ENCODE peak calls at places on chromosomes 5 and 9, in five cellular contexts. One of them, this sample, is unnamed.

GRCh38 chr5:52007230-52007858 is 624.1 kb downstream of the ISL1 start:
- DNase-seq in K562: peak
- DNase-seq in GM12878: no peak
- DNase-seq in HCT116: peak
- DNase-seq in HepG2: peak
- DNase-seq in this sample: peak

GRCh38 chr5:72841756-72842535 is 25.5 kb downstream of the TNPO1 start:
- DNase-seq in K562: no peak
- DNase-seq in GM12878: no peak
- DNase-seq in HCT116: no peak
- DNase-seq in HepG2: no peak
- DNase-seq in this sample: no peak

GRCh38 chr5:93930098-93930497 is 188.7 kb upstream of the POU5F2 start:
- DNase-seq in K562: no peak
- DNase-seq in GM12878: no peak
- DNase-seq in HCT116: no peak
- DNase-seq in HepG2: no peak
- DNase-seq in this sample: no peak

GRCh38 chr9:5671711-5672353 is 42.9 kb downstream of the RIC1 start:
- DNase-seq in K562: no peak
- DNase-seq in GM12878: peak
- DNase-seq in HCT116: peak
- DNase-seq in HepG2: no peak
- DNase-seq in this sample: no peak

GRCh38 chr5:175466700-175467318 is 11.6 kb upstream of the SFXN1 start:
- DNase-seq in K562: no peak
- DNase-seq in GM12878: no peak
- DNase-seq in HCT116: no peak
- DNase-seq in HepG2: no peak
- DNase-seq in this sample: no peak

GRCh38 chr5:77850536-77851228 is 74.5 kb upstream of the TBCA start:
- DNase-seq in K562: no peak
- DNase-seq in GM12878: no peak
- DNase-seq in HCT116: no peak
- DNase-seq in HepG2: no peak
- DNase-seq in this sample: no peak

GRCh38 chr5:154221371-154221896 is 30.9 kb downstream of the GALNT10 start:
- DNase-seq in K562: no peak
- DNase-seq in GM12878: no peak
- DNase-seq in HCT116: peak
- DNase-seq in HepG2: no peak
- DNase-seq in this sample: peak

GRCh38 chr9:36306481-36307306 is 48.4 kb upstream of the GNE start:
- DNase-seq in K562: no peak
- DNase-seq in GM12878: no peak
- DNase-seq in HCT116: no peak
- DNase-seq in HepG2: peak
- DNase-seq in this sample: peak

GRCh38 chr9:129174724-129175514 is 3.1 kb downstream of the IER5L start:
- DNase-seq in K562: peak
- DNase-seq in GM12878: no peak
- DNase-seq in HCT116: peak
- DNase-seq in HepG2: peak
- DNase-seq in this sample: no peak

GRCh38 chr9:93654351-93654961 is 78.1 kb downstream of the PHF2 start:
- DNase-seq in K562: no peak
- DNase-seq in GM12878: no peak
- DNase-seq in HCT116: no peak
- DNase-seq in HepG2: no peak
- DNase-seq in this sample: no peak

GRCh38 chr5:126454081-126454480 is 30.9 kb downstream of the GRAMD2B start:
- DNase-seq in K562: no peak
- DNase-seq in GM12878: no peak
- DNase-seq in HCT116: no peak
- DNase-seq in HepG2: no peak
- DNase-seq in this sample: no peak

GRCh38 chr5:107639990-107640389 is 30.7 kb downstream of the EFNA5 start:
- DNase-seq in K562: no peak
- DNase-seq in GM12878: no peak
- DNase-seq in HCT116: no peak
- DNase-seq in HepG2: no peak
- DNase-seq in this sample: no peak

GRCh38 chr9:107213561-107214028 is 69.5 kb upstream of the RAD23B start:
- DNase-seq in K562: peak
- DNase-seq in GM12878: peak
- DNase-seq in HCT116: peak
- DNase-seq in HepG2: peak
- DNase-seq in this sample: peak

GRCh38 chr5:36390640-36391039 is 88.9 kb upstream of the RANBP3L start:
- DNase-seq in K562: no peak
- DNase-seq in GM12878: no peak
- DNase-seq in HCT116: no peak
- DNase-seq in HepG2: no peak
- DNase-seq in this sample: no peak

GRCh38 chr5:56070795-56071539 is 76.2 kb upstream of the IL6ST start:
- DNase-seq in K562: no peak
- DNase-seq in GM12878: no peak
- DNase-seq in HCT116: no peak
- DNase-seq in HepG2: peak
- DNase-seq in this sample: no peak

GRCh38 chr5:118956727-118957126 is 31.6 kb downstream of the DTWD2 start:
- DNase-seq in K562: peak
- DNase-seq in GM12878: no peak
- DNase-seq in HCT116: no peak
- DNase-seq in HepG2: no peak
- DNase-seq in this sample: no peak

GRCh38 chr9:127136880-127137639 is 14.6 kb upstream of the ANGPTL2 start:
- DNase-seq in K562: no peak
- DNase-seq in GM12878: no peak
- DNase-seq in HCT116: no peak
- DNase-seq in HepG2: no peak
- DNase-seq in this sample: no peak

GRCh38 chr9:20024159-20024571 is 235.3 kb upstream of the SLC24A2 start:
- DNase-seq in K562: no peak
- DNase-seq in GM12878: no peak
- DNase-seq in HCT116: no peak
- DNase-seq in HepG2: no peak
- DNase-seq in this sample: no peak

GRCh38 chr9:1042466-1042865 is 7.7 kb upstream of the DMRT2 start:
- DNase-seq in K562: no peak
- DNase-seq in GM12878: no peak
- DNase-seq in HCT116: no peak
- DNase-seq in HepG2: no peak
- DNase-seq in this sample: no peak

GRCh38 chr5:109022056-109022455 is 274.4 kb downstream of the FER start:
- DNase-seq in K562: no peak
- DNase-seq in GM12878: no peak
- DNase-seq in HCT116: no peak
- DNase-seq in HepG2: no peak
- DNase-seq in this sample: no peak

GRCh38 chr5:148205865-148206264 is 3.0 kb downstream of the SPINK6 start:
- DNase-seq in K562: no peak
- DNase-seq in GM12878: no peak
- DNase-seq in HCT116: no peak
- DNase-seq in HepG2: no peak
- DNase-seq in this sample: no peak

GRCh38 chr9:128389395-128390149 is 18.4 kb downstream of the URM1 start:
- DNase-seq in K562: no peak
- DNase-seq in GM12878: no peak
- DNase-seq in HCT116: no peak
- DNase-seq in HepG2: no peak
- DNase-seq in this sample: no peak

GRCh38 chr5:90421136-90421535 is 11.6 kb upstream of the CETN3 start:
- DNase-seq in K562: peak
- DNase-seq in GM12878: no peak
- DNase-seq in HCT116: no peak
- DNase-seq in HepG2: peak
- DNase-seq in this sample: no peak

GRCh38 chr5:172597755-172598155 is 43.3 kb upstream of the NEURL1B start:
- DNase-seq in K562: no peak
- DNase-seq in GM12878: no peak
- DNase-seq in HCT116: no peak
- DNase-seq in HepG2: no peak
- DNase-seq in this sample: no peak

GRCh38 chr5:151107084-151107483 is 26.2 kb upstream of the TNIP1 start:
- DNase-seq in K562: no peak
- DNase-seq in GM12878: no peak
- DNase-seq in HCT116: no peak
- DNase-seq in HepG2: no peak
- DNase-seq in this sample: no peak

GRCh38 chr5:143182901-143183820 is 220.3 kb downstream of the NR3C1 start:
- DNase-seq in K562: no peak
- DNase-seq in GM12878: peak
- DNase-seq in HCT116: no peak
- DNase-seq in HepG2: peak
- DNase-seq in this sample: no peak
- TF ChIP-seq SIN3A in K562: no peak
- TF ChIP-seq SIN3A in GM12878: no peak
- TF ChIP-seq SIN3A in HCT116: no peak
- TF ChIP-seq SIN3A in HepG2: no peak
- TF ChIP-seq SIN3A in this sample: no peak

GRCh38 chr5:54900906-54901725 is 84.3 kb downstream of the ESM1 start:
- DNase-seq in K562: no peak
- DNase-seq in GM12878: no peak
- DNase-seq in HCT116: no peak
- DNase-seq in HepG2: no peak
- DNase-seq in this sample: no peak
- TF ChIP-seq POLR2AphosphoS5 in K562: no peak
- TF ChIP-seq POLR2AphosphoS5 in GM12878: no peak
- TF ChIP-seq POLR2AphosphoS5 in HCT116: no peak
- TF ChIP-seq POLR2AphosphoS5 in HepG2: no peak
- TF ChIP-seq POLR2AphosphoS5 in this sample: no peak

GRCh38 chr5:74766887-74767578 is at the start of the genes GFM2 and NSA2:
- DNase-seq in K562: peak
- DNase-seq in GM12878: peak
- DNase-seq in HCT116: peak
- DNase-seq in HepG2: peak
- DNase-seq in this sample: peak

GRCh38 chr5:74766348-74766886 is 500 bp downstream of the GFM2 start:
- DNase-seq in K562: peak
- DNase-seq in GM12878: no peak
- DNase-seq in HCT116: peak
- DNase-seq in HepG2: peak
- DNase-seq in this sample: no peak

GRCh38 chr5:74765929-74766328 is 988 bp downstream of the GFM2 start:
- DNase-seq in K562: no peak
- DNase-seq in GM12878: no peak
- DNase-seq in HCT116: no peak
- DNase-seq in HepG2: no peak
- DNase-seq in this sample: no peak

GRCh38 chr5:74765201-74765600 is 1.7 kb downstream of the GFM2 start:
- DNase-seq in K562: peak
- DNase-seq in GM12878: no peak
- DNase-seq in HCT116: no peak
- DNase-seq in HepG2: peak
- DNase-seq in this sample: no peak

DNA sequence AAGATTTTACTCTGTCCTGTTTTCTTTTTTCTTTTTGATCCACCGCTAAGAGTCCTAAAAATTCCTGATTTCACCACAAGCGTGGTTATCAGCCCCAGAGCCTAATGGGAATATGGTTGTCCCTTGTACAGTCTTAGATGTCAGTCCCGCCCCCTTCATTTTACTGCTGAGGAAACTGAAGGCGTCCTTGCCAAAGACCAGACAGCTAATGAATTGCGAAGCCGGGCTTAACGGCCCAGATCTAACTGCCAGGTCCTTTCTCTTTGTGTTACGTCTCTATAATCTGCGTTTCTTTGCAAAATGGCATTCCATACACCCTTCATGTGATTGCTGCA is 497 bp downstream of the NSA2 start:
- DNase-seq in K562: peak
- DNase-seq in GM12878: no peak
- DNase-seq in HCT116: peak
- DNase-seq in HepG2: peak
- DNase-seq in this sample: no peak
- TF ChIP-seq SIN3A in K562: no peak
- TF ChIP-seq SIN3A in GM12878: no peak
- TF ChIP-seq SIN3A in HCT116: no peak
- TF ChIP-seq SIN3A in HepG2: peak
- TF ChIP-seq SIN3A in this sample: no peak

GRCh38 chr9:113381909-113382411 is 5.2 kb upstream of the HDHD3 start:
- DNase-seq in K562: no peak
- DNase-seq in GM12878: no peak
- DNase-seq in HCT116: no peak
- DNase-seq in HepG2: peak
- DNase-seq in this sample: no peak
- TF ChIP-seq POLR2AphosphoS5 in K562: no peak
- TF ChIP-seq POLR2AphosphoS5 in GM12878: no peak
- TF ChIP-seq POLR2AphosphoS5 in HCT116: no peak
- TF ChIP-seq POLR2AphosphoS5 in HepG2: peak
- TF ChIP-seq POLR2AphosphoS5 in this sample: no peak

DNA sequence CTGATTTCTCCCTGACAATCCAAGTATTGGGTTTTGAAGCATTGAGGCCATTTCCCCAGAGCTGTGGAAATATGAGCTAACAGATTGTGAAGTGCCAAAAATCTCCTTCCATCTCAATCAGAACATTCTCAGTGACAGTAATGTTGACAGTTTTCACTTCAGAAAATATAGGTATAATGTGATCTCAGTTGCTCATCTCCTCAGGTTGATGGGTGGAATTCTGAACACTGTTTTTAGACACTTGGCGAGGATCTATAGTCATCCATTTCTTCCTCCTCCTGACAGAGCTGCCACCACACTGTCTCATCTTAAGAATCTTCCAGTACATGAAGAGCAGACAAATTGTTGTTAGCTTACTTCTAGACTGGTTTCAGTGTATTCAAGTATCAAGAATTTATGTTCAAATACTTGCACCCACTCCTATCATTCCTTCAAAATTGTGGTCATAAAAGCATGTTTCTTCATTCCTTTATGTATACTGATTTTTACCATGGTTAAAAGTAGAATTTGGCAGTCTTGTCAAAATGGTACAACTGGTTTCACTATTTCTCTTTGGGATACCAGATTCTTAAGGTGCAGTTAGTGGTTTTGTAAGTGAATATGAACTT is 199.7 kb upstream of the TLE4 start:
- DNase-seq in K562: no peak
- DNase-seq in GM12878: no peak
- DNase-seq in HCT116: no peak
- DNase-seq in HepG2: no peak
- DNase-seq in this sample: no peak
- TF ChIP-seq SIN3A in K562: no peak
- TF ChIP-seq SIN3A in GM12878: no peak
- TF ChIP-seq SIN3A in HCT116: no peak
- TF ChIP-seq SIN3A in HepG2: no peak
- TF ChIP-seq SIN3A in this sample: no peak

DNA sequence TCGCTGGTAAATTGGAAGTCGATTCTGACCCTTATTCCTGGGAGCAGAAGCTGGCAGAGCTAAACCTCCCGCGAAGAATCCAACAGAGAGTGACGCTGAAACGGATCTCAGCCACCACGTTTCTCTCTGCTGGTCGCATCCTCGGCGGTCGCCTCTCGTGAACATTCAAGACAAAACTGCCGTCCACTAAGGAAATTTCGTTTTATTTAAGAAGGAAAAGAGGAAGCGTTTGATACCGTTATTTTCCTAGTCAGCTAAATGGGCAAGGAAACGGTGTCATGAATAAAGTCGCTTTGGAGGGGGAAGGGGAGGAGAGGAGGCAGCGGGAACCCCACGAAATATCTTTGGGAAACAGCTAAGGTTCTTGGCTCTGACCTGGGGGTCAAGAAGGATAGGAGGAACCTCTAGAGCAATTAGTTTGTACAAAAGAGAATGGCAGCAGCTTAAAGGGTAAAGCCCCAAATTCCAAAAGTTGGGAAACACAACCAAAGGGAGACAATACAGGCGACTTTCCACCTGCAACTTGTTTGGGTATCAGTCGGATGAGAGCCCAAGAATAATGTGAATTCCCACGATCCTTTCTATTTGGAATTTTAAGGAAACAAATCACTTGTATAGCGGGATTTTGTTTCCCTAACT is 2.0 kb downstream of the FOXB2 start:
- DNase-seq in K562: no peak
- DNase-seq in GM12878: no peak
- DNase-seq in HCT116: no peak
- DNase-seq in HepG2: no peak
- DNase-seq in this sample: no peak
- TF ChIP-seq POLR2AphosphoS5 in K562: no peak
- TF ChIP-seq POLR2AphosphoS5 in GM12878: no peak
- TF ChIP-seq POLR2AphosphoS5 in HCT116: no peak
- TF ChIP-seq POLR2AphosphoS5 in HepG2: no peak
- TF ChIP-seq POLR2AphosphoS5 in this sample: no peak

This sample was measured in Panc1.